ENCODE peak calls at places on chromosomes 1 and 21, in ten cellular contexts. One of them, this sample, is unnamed. For H3K4me1, the result is how much of the 10 kb centered on the place peaks cover.

GRCh38 chr1:24743404-24744211 is 1.6 kb upstream of the CLIC4 start:
- DNase-seq in MM.1S: peak
- DNase-seq in SJCRH30: peak
- DNase-seq in tibial nerve: no peak
- DNase-seq in cardiac muscle cell: no peak
- DNase-seq in foreskin keratinocyte: peak
- DNase-seq in endodermal cell: peak
- DNase-seq in gastrocnemius medialis: no peak
- DNase-seq in aorta: no peak
- DNase-seq in right cardiac atrium: no peak
- DNase-seq in this sample: no peak

GRCh38 chr1:17635811-17636210 is 96.3 kb downstream of the ARHGEF10L start:
- DNase-seq in MM.1S: no peak
- DNase-seq in SJCRH30: no peak
- DNase-seq in tibial nerve: peak
- DNase-seq in cardiac muscle cell: no peak
- DNase-seq in foreskin keratinocyte: no peak
- DNase-seq in endodermal cell: no peak
- DNase-seq in gastrocnemius medialis: peak
- DNase-seq in aorta: peak
- DNase-seq in right cardiac atrium: no peak
- DNase-seq in this sample: no peak

GRCh38 chr1:147541672-147542548 is 609 bp downstream of the BCL9 start:
- DNase-seq in MM.1S: peak
- DNase-seq in SJCRH30: peak
- DNase-seq in tibial nerve: peak
- DNase-seq in cardiac muscle cell: peak
- DNase-seq in foreskin keratinocyte: no peak
- DNase-seq in endodermal cell: peak
- DNase-seq in gastrocnemius medialis: peak
- DNase-seq in aorta: peak
- DNase-seq in right cardiac atrium: peak
- DNase-seq in this sample: no peak

GRCh38 chr1:243646841-243647240 is 203.2 kb downstream of the AKT3 start:
- DNase-seq in MM.1S: no peak
- DNase-seq in SJCRH30: no peak
- DNase-seq in tibial nerve: no peak
- DNase-seq in cardiac muscle cell: no peak
- DNase-seq in foreskin keratinocyte: no peak
- DNase-seq in endodermal cell: no peak
- DNase-seq in gastrocnemius medialis: no peak
- DNase-seq in aorta: no peak
- DNase-seq in right cardiac atrium: no peak
- DNase-seq in this sample: no peak

GRCh38 chr1:3587133-3587733 is 24.1 kb downstream of the MEGF6 start:
- DNase-seq in MM.1S: no peak
- DNase-seq in SJCRH30: no peak
- DNase-seq in tibial nerve: no peak
- DNase-seq in cardiac muscle cell: no peak
- DNase-seq in foreskin keratinocyte: no peak
- DNase-seq in endodermal cell: no peak
- DNase-seq in gastrocnemius medialis: no peak
- DNase-seq in aorta: no peak
- DNase-seq in right cardiac atrium: no peak
- DNase-seq in this sample: no peak

GRCh38 chr1:201763439-201764140 is 65.4 kb upstream of the IPO9 start:
- DNase-seq in MM.1S: peak
- DNase-seq in SJCRH30: no peak
- DNase-seq in tibial nerve: no peak
- DNase-seq in cardiac muscle cell: no peak
- DNase-seq in foreskin keratinocyte: no peak
- DNase-seq in endodermal cell: no peak
- DNase-seq in gastrocnemius medialis: no peak
- DNase-seq in aorta: no peak
- DNase-seq in right cardiac atrium: no peak
- DNase-seq in this sample: no peak

GRCh38 chr1:3910769-3911520 is 10.9 kb upstream of the C1orf174 start:
- DNase-seq in MM.1S: peak
- DNase-seq in SJCRH30: peak
- DNase-seq in tibial nerve: peak
- DNase-seq in cardiac muscle cell: peak
- DNase-seq in foreskin keratinocyte: no peak
- DNase-seq in endodermal cell: peak
- DNase-seq in gastrocnemius medialis: peak
- DNase-seq in aorta: no peak
- DNase-seq in right cardiac atrium: peak
- DNase-seq in this sample: no peak

GRCh38 chr1:172449585-172450523 is 6.0 kb upstream of the PIGC start:
- DNase-seq in MM.1S: peak
- DNase-seq in SJCRH30: peak
- DNase-seq in tibial nerve: peak
- DNase-seq in cardiac muscle cell: peak
- DNase-seq in foreskin keratinocyte: no peak
- DNase-seq in endodermal cell: peak
- DNase-seq in gastrocnemius medialis: peak
- DNase-seq in aorta: peak
- DNase-seq in right cardiac atrium: peak
- DNase-seq in this sample: peak

GRCh38 chr1:228374711-228375577 is 31.7 kb downstream of the TRIM11 start:
- DNase-seq in MM.1S: no peak
- DNase-seq in SJCRH30: no peak
- DNase-seq in tibial nerve: peak
- DNase-seq in cardiac muscle cell: no peak
- DNase-seq in foreskin keratinocyte: no peak
- DNase-seq in endodermal cell: no peak
- DNase-seq in gastrocnemius medialis: peak
- DNase-seq in aorta: peak
- DNase-seq in right cardiac atrium: peak
- DNase-seq in this sample: no peak

GRCh38 chr1:2481885-2482284 is 5.8 kb downstream of the PLCH2 start:
- DNase-seq in MM.1S: no peak
- DNase-seq in SJCRH30: no peak
- DNase-seq in tibial nerve: no peak
- DNase-seq in cardiac muscle cell: no peak
- DNase-seq in foreskin keratinocyte: no peak
- DNase-seq in endodermal cell: no peak
- DNase-seq in gastrocnemius medialis: no peak
- DNase-seq in aorta: no peak
- DNase-seq in right cardiac atrium: no peak
- DNase-seq in this sample: no peak

GRCh38 chr1:50950396-50950795 is 9.7 kb downstream of the FAF1 start:
- DNase-seq in MM.1S: no peak
- DNase-seq in SJCRH30: no peak
- DNase-seq in tibial nerve: no peak
- DNase-seq in cardiac muscle cell: no peak
- DNase-seq in foreskin keratinocyte: no peak
- DNase-seq in endodermal cell: no peak
- DNase-seq in gastrocnemius medialis: no peak
- DNase-seq in aorta: no peak
- DNase-seq in right cardiac atrium: no peak
- DNase-seq in this sample: peak

GRCh38 chr1:232244426-232244825 is 385.5 kb downstream of the SIPA1L2 start:
- DNase-seq in MM.1S: no peak
- DNase-seq in SJCRH30: no peak
- DNase-seq in tibial nerve: no peak
- DNase-seq in cardiac muscle cell: no peak
- DNase-seq in foreskin keratinocyte: no peak
- DNase-seq in endodermal cell: no peak
- DNase-seq in gastrocnemius medialis: no peak
- DNase-seq in aorta: no peak
- DNase-seq in right cardiac atrium: no peak
- DNase-seq in this sample: no peak

GRCh38 chr1:8602471-8603219 is 214.8 kb downstream of the RERE start:
- DNase-seq in MM.1S: peak
- DNase-seq in SJCRH30: no peak
- DNase-seq in tibial nerve: no peak
- DNase-seq in cardiac muscle cell: no peak
- DNase-seq in foreskin keratinocyte: no peak
- DNase-seq in endodermal cell: no peak
- DNase-seq in gastrocnemius medialis: no peak
- DNase-seq in aorta: no peak
- DNase-seq in right cardiac atrium: no peak
- DNase-seq in this sample: no peak

GRCh38 chr1:1907098-1907736 is 7.8 kb upstream of the CALML6 start:
- DNase-seq in MM.1S: peak
- DNase-seq in SJCRH30: peak
- DNase-seq in tibial nerve: no peak
- DNase-seq in cardiac muscle cell: no peak
- DNase-seq in foreskin keratinocyte: peak
- DNase-seq in endodermal cell: no peak
- DNase-seq in gastrocnemius medialis: no peak
- DNase-seq in aorta: peak
- DNase-seq in right cardiac atrium: peak
- DNase-seq in this sample: no peak

GRCh38 chr1:234531181-234532132 is 52.5 kb upstream of the TARBP1 start:
- DNase-seq in MM.1S: no peak
- DNase-seq in SJCRH30: no peak
- DNase-seq in tibial nerve: peak
- DNase-seq in cardiac muscle cell: no peak
- DNase-seq in foreskin keratinocyte: no peak
- DNase-seq in endodermal cell: peak
- DNase-seq in gastrocnemius medialis: peak
- DNase-seq in aorta: peak
- DNase-seq in right cardiac atrium: peak
- DNase-seq in this sample: peak

DNA sequence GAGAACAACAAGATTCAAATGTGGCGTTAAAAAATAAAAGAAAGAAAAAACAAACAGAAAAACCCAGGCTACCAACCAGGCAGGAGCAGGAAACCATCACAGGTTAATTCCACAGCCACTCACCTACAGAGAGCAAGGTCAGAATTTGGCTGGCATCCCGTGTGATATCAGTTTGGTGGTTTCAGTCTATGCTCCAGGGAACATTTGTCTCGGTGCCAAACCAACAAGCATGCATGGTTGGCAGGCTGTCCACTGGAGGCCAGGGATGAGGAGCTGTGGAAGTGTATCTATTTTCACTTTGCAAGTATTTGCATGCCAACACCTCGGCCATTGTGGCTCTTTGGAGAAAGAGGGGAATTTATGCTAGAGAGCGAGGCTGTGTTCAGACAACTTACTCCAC is 53.1 kb upstream of the PROX1 start:
- DNase-seq in MM.1S: no peak
- DNase-seq in SJCRH30: peak
- DNase-seq in tibial nerve: no peak
- DNase-seq in cardiac muscle cell: no peak
- DNase-seq in foreskin keratinocyte: peak
- DNase-seq in endodermal cell: no peak
- DNase-seq in gastrocnemius medialis: no peak
- DNase-seq in aorta: no peak
- DNase-seq in right cardiac atrium: peak
- DNase-seq in this sample: peak
- H3K27ac ChIP-seq in MM.1S: no peak
- H3K27ac ChIP-seq in SJCRH30: no peak
- H3K27ac ChIP-seq in tibial nerve: no peak
- H3K27ac ChIP-seq in cardiac muscle cell: no peak
- H3K27ac ChIP-seq in foreskin keratinocyte: no peak
- H3K27ac ChIP-seq in endodermal cell: no peak
- H3K27ac ChIP-seq in gastrocnemius medialis: no peak
- H3K27ac ChIP-seq in aorta: no peak
- H3K27ac ChIP-seq in right cardiac atrium: peak
- H3K27ac ChIP-seq in this sample: no peak

GRCh38 chr1:204408074-204408507 is 3.5 kb downstream of the PPP1R15B start:
- DNase-seq in MM.1S: no peak
- DNase-seq in SJCRH30: peak
- DNase-seq in tibial nerve: peak
- DNase-seq in cardiac muscle cell: peak
- DNase-seq in foreskin keratinocyte: no peak
- DNase-seq in endodermal cell: no peak
- DNase-seq in gastrocnemius medialis: peak
- DNase-seq in aorta: peak
- DNase-seq in right cardiac atrium: peak
- DNase-seq in this sample: peak
- H3K4me1 ChIP-seq in MM.1S: under half
- H3K4me1 ChIP-seq in SJCRH30: under half
- H3K4me1 ChIP-seq in tibial nerve: under half
- H3K4me1 ChIP-seq in cardiac muscle cell: under half
- H3K4me1 ChIP-seq in foreskin keratinocyte: under half
- H3K4me1 ChIP-seq in endodermal cell: under half
- H3K4me1 ChIP-seq in gastrocnemius medialis: under half
- H3K4me1 ChIP-seq in aorta: under half
- H3K4me1 ChIP-seq in right cardiac atrium: under half
- H3K4me1 ChIP-seq in this sample: under half

GRCh38 chr21:34884346-34884929 is 164.7 kb downstream of the RUNX1 start:
- DNase-seq in MM.1S: no peak
- DNase-seq in SJCRH30: no peak
- DNase-seq in tibial nerve: no peak
- DNase-seq in cardiac muscle cell: no peak
- DNase-seq in foreskin keratinocyte: no peak
- DNase-seq in endodermal cell: no peak
- DNase-seq in gastrocnemius medialis: no peak
- DNase-seq in aorta: no peak
- DNase-seq in right cardiac atrium: no peak
- DNase-seq in this sample: no peak
- H3K27ac ChIP-seq in MM.1S: no peak
- H3K27ac ChIP-seq in SJCRH30: no peak
- H3K27ac ChIP-seq in tibial nerve: peak
- H3K27ac ChIP-seq in cardiac muscle cell: no peak
- H3K27ac ChIP-seq in foreskin keratinocyte: peak
- H3K27ac ChIP-seq in endodermal cell: no peak
- H3K27ac ChIP-seq in gastrocnemius medialis: peak
- H3K27ac ChIP-seq in aorta: no peak
- H3K27ac ChIP-seq in right cardiac atrium: no peak
- H3K27ac ChIP-seq in this sample: peak

GRCh38 chr21:37384416-37384815 is 17.8 kb downstream of the DYRK1A start:
- DNase-seq in MM.1S: no peak
- DNase-seq in SJCRH30: no peak
- DNase-seq in tibial nerve: no peak
- DNase-seq in cardiac muscle cell: no peak
- DNase-seq in foreskin keratinocyte: no peak
- DNase-seq in endodermal cell: no peak
- DNase-seq in gastrocnemius medialis: no peak
- DNase-seq in aorta: no peak
- DNase-seq in right cardiac atrium: no peak
- DNase-seq in this sample: no peak

GRCh38 chr21:37383784-37384311 is 17.3 kb downstream of the DYRK1A start:
- DNase-seq in MM.1S: no peak
- DNase-seq in SJCRH30: no peak
- DNase-seq in tibial nerve: no peak
- DNase-seq in cardiac muscle cell: no peak
- DNase-seq in foreskin keratinocyte: no peak
- DNase-seq in endodermal cell: no peak
- DNase-seq in gastrocnemius medialis: no peak
- DNase-seq in aorta: no peak
- DNase-seq in right cardiac atrium: no peak
- DNase-seq in this sample: no peak

GRCh38 chr21:37381883-37382585 is 15.5 kb downstream of the DYRK1A start:
- DNase-seq in MM.1S: no peak
- DNase-seq in SJCRH30: no peak
- DNase-seq in tibial nerve: no peak
- DNase-seq in cardiac muscle cell: no peak
- DNase-seq in foreskin keratinocyte: no peak
- DNase-seq in endodermal cell: no peak
- DNase-seq in gastrocnemius medialis: no peak
- DNase-seq in aorta: no peak
- DNase-seq in right cardiac atrium: no peak
- DNase-seq in this sample: no peak

GRCh38 chr21:37385179-37385765 is 18.7 kb downstream of the DYRK1A start:
- DNase-seq in MM.1S: no peak
- DNase-seq in SJCRH30: no peak
- DNase-seq in tibial nerve: no peak
- DNase-seq in cardiac muscle cell: no peak
- DNase-seq in foreskin keratinocyte: no peak
- DNase-seq in endodermal cell: no peak
- DNase-seq in gastrocnemius medialis: no peak
- DNase-seq in aorta: no peak
- DNase-seq in right cardiac atrium: no peak
- DNase-seq in this sample: no peak

GRCh38 chr21:37383066-37383465 is 16.5 kb downstream of the DYRK1A start:
- DNase-seq in MM.1S: no peak
- DNase-seq in SJCRH30: no peak
- DNase-seq in tibial nerve: no peak
- DNase-seq in cardiac muscle cell: no peak
- DNase-seq in foreskin keratinocyte: no peak
- DNase-seq in endodermal cell: no peak
- DNase-seq in gastrocnemius medialis: no peak
- DNase-seq in aorta: no peak
- DNase-seq in right cardiac atrium: no peak
- DNase-seq in this sample: no peak
- H3K4me1 ChIP-seq in MM.1S: under half
- H3K4me1 ChIP-seq in SJCRH30: under half
- H3K4me1 ChIP-seq in tibial nerve: half or more
- H3K4me1 ChIP-seq in cardiac muscle cell: under half
- H3K4me1 ChIP-seq in foreskin keratinocyte: under half
- H3K4me1 ChIP-seq in endodermal cell: under half
- H3K4me1 ChIP-seq in gastrocnemius medialis: half or more
- H3K4me1 ChIP-seq in aorta: under half
- H3K4me1 ChIP-seq in right cardiac atrium: under half
- H3K4me1 ChIP-seq in this sample: under half